ENCODE peak calls at places on chromosomes 11 and 22, in ten cellular contexts. G, O, L, C, Z, M, R, I, F and Y are unnamed samples.

GRCh38 chr11:90744169-90744568 is 521.3 kb upstream of the CHORDC1 start:
- DNase-seq in C (no peak), M (no peak), R (no peak), I (no peak), L (no peak), Z (no peak), F (no peak), O (no peak), G (no peak), Y (no peak)

GRCh38 chr22:42960146-42960509 is 54.8 kb downstream of the PACSIN2 start:
- DNase-seq in L (no peak), Z (no peak), I (no peak), R (no peak), G (no peak), F (no peak), O (peak), C (no peak), M (no peak), Y (no peak)

GRCh38 chr11:112231952-112232351 is 5.7 kb downstream of the PTS start:
- DNase-seq in R (no peak), I (no peak), G (no peak), M (no peak), Z (no peak), L (no peak), F (no peak), C (no peak), O (no peak), Y (no peak)

GRCh38 chr11:115197433-115197832 is 306.8 kb downstream of the CADM1 start:
- DNase-seq in Z (no peak), O (no peak), G (no peak), L (no peak), C (no peak), F (no peak), R (no peak), M (no peak), I (no peak), Y (no peak)

GRCh38 chr22:38789606-38790005 is 4.3 kb downstream of the DNAL4 start:
- DNase-seq in O (no peak), F (no peak), M (no peak), C (no peak), Z (no peak), R (no peak), I (no peak), L (no peak), G (no peak), Y (no peak)

GRCh38 chr11:8230178-8230859 is 33.4 kb downstream of the LMO1 start:
- DNase-seq in I (no peak), F (no peak), C (no peak), L (no peak), Z (no peak), M (no peak), O (no peak), R (no peak), G (no peak), Y (no peak)

GRCh38 chr11:64960719-64961118 is 11.2 kb downstream of the MAJIN start:
- DNase-seq in L (no peak), C (no peak), Z (no peak), F (no peak), M (no peak), I (peak), R (no peak), O (no peak), G (no peak), Y (no peak)

GRCh38 chr11:116096596-116096995 is 592.4 kb upstream of the CADM1 start:
- DNase-seq in I (no peak), M (no peak), O (no peak), R (no peak), Z (no peak), L (no peak), C (no peak), G (no peak), F (no peak), Y (no peak)

GRCh38 chr11:102850973-102851745 is 7.8 kb upstream of the MMP3 start:
- DNase-seq in G (no peak), Z (no peak), F (peak), I (no peak), M (no peak), R (peak), O (peak), L (no peak), C (no peak), Y (no peak)

GRCh38 chr11:86115542-86116385 is 46.9 kb upstream of the PICALM start:
- DNase-seq in I (no peak), G (no peak), F (peak), M (no peak), R (peak), Z (no peak), L (no peak), C (no peak), O (no peak), Y (no peak)

GRCh38 chr11:17550455-17551346 is 3.6 kb downstream of the OTOG start:
- DNase-seq in O (no peak), Z (no peak), F (no peak), M (no peak), G (no peak), R (peak), L (no peak), C (peak), I (no peak), Y (no peak)

GRCh38 chr11:10930961-10931760 is 73.3 kb upstream of the ZBED5 start:
- DNase-seq in F (peak), G (peak), L (peak), C (peak), M (no peak), Z (peak), R (peak), O (peak), I (peak), Y (peak)

GRCh38 chr11:85725510-85726258 is 39.7 kb upstream of the CCDC89 start:
- DNase-seq in M (no peak), R (peak), G (no peak), O (peak), F (peak), L (no peak), C (no peak), I (no peak), Z (no peak), Y (no peak)

GRCh38 chr11:15727125-15727524 is 612.4 kb downstream of the INSC start:
- DNase-seq in O (no peak), C (no peak), M (no peak), Z (no peak), L (no peak), F (no peak), G (no peak), I (no peak), R (no peak), Y (no peak)

GRCh38 chr11:46294365-46295309 is 17.2 kb downstream of the CREB3L1 start:
- DNase-seq in O (peak), R (peak), F (peak), I (no peak), G (no peak), L (no peak), Z (no peak), M (no peak), C (no peak), Y (no peak)

GRCh38 chr22:20528405-20528978 is 21.1 kb downstream of the MED15 start:
- DNase-seq in C (no peak), I (no peak), G (no peak), F (no peak), R (no peak), M (no peak), O (no peak), L (no peak), Z (no peak), Y (no peak)

GRCh38 chr11:72203163-72203562 is 11.2 kb downstream of the FOLR1 start:
- DNase-seq in Z (no peak), C (no peak), L (no peak), R (no peak), O (no peak), I (no peak), M (no peak), F (no peak), G (no peak), Y (no peak)

GRCh38 chr11:116771935-116772334 is 852 bp downstream of the BUD13 start:
- DNase-seq in Z (no peak), I (no peak), R (no peak), O (no peak), G (no peak), F (no peak), L (no peak), C (no peak), M (no peak), Y (no peak)

GRCh38 chr22:40855960-40856512 is 403 bp downstream of the ST13 start:
- DNase-seq in R (peak), Z (peak), I (no peak), L (no peak), C (peak), G (no peak), M (peak), F (peak), O (peak), Y (peak)

GRCh38 chr22:17638182-17638431 is 450 bp upstream of the BCL2L13 start:
- DNase-seq in L (no peak), G (peak), M (no peak), C (no peak), Z (no peak), F (no peak), I (no peak), R (no peak), O (no peak), Y (no peak)